ENCODE peak calls at places on chromosomes 7 and 10, in eight cellular contexts. B is CD8-positive, alpha-beta T cell; C is A549; A is upper lobe of right lung; D is pancreas; L is tibial nerve; O is left lung; Y is uterus. H is an unnamed sample.

GRCh38 chr7:141697211-141697871 is 4.6 kb downstream of the DENND11 start:
- DNase-seq in B (no peak), C (no peak), A (no peak), D (no peak), L (no peak), O (no peak), Y (no peak), H (peak; percentile 11)

GRCh38 chr7:151611878-151612277 is 92.2 kb upstream of the RHEB start:
- DNase-seq in B (no peak), C (no peak), A (no peak), D (no peak), L (no peak), O (no peak), Y (no peak), H (no peak)

GRCh38 chr7:23662124-23662982 is 17.6 kb upstream of the FAM221A start:
- DNase-seq in B (no peak), C (no peak), A (no peak), D (no peak), L (no peak), O (no peak), Y (no peak), H (no peak)

GRCh38 chr7:2843711-2844152 is 376 bp downstream of the GNA12 start:
- DNase-seq in B (peak; percentile 36), C (peak; percentile 31), A (peak; percentile 77), D (peak; percentile 47), L (no peak), O (peak; percentile 53), Y (peak; percentile 48), H (no peak)

GRCh38 chr10:35783305-35783838 is 141.3 kb upstream of the FZD8 start:
- DNase-seq in B (no peak), C (peak; percentile 35), A (no peak), D (no peak), L (no peak), O (no peak), Y (no peak), H (no peak)

GRCh38 chr10:77605466-77605865 is 32.1 kb downstream of the KCNMA1 start:
- DNase-seq in B (no peak), C (peak; percentile 52), A (no peak), D (no peak), L (no peak), O (no peak), Y (no peak), H (no peak)

GRCh38 chr10:62450905-62451605 is 76.9 kb downstream of the ZNF365 start:
- DNase-seq in B (no peak), C (no peak), A (no peak), D (no peak), L (no peak), O (no peak), Y (no peak), H (no peak)

GRCh38 chr10:97991875-97992274 is 38.5 kb downstream of the CRTAC1 start:
- DNase-seq in B (no peak), C (peak; percentile 23), A (no peak), D (no peak), L (no peak), O (no peak), Y (no peak), H (no peak)

GRCh38 chr10:9243861-9244515 is 1189.5 kb downstream of the GATA3 start:
- DNase-seq in B (no peak), C (no peak), A (no peak), D (peak; percentile 57), L (no peak), O (no peak), Y (no peak), H (no peak)

GRCh38 chr7:150958071-150958552 is 20.0 kb downstream of the KCNH2 start:
- DNase-seq in B (peak; percentile 3), C (no peak), A (no peak), D (no peak), L (no peak), O (no peak), Y (no peak), H (no peak)

GRCh38 chr7:128941946-128942526 is 4.3 kb downstream of the IRF5 start:
- DNase-seq in B (no peak), C (no peak), A (peak; percentile 58), D (no peak), L (no peak), O (no peak), Y (no peak), H (no peak)

GRCh38 chr7:128947854-128948253 is 10.1 kb downstream of the IRF5 start:
- DNase-seq in B (no peak), C (no peak), A (peak; percentile 46), D (no peak), L (no peak), O (no peak), Y (no peak), H (no peak)

GRCh38 chr7:128946936-128947830 is 9.5 kb downstream of the IRF5 start:
- DNase-seq in B (no peak), C (no peak), A (peak; percentile 64), D (no peak), L (no peak), O (no peak), Y (no peak), H (no peak)

GRCh38 chr7:128945668-128946366 is 8.1 kb downstream of the IRF5 start:
- DNase-seq in B (no peak), C (no peak), A (peak; percentile 55), D (no peak), L (no peak), O (no peak), Y (no peak), H (no peak)

GRCh38 chr7:128944487-128945236 is 6.9 kb downstream of the IRF5 start:
- DNase-seq in B (no peak), C (no peak), A (no peak), D (no peak), L (no peak), O (no peak), Y (no peak), H (no peak)
- H3K9me3 ChIP-seq in B (no peaks in the 10 kb centered on the region), C (no peaks in the 10 kb centered on the region), A (no peaks in the 10 kb centered on the region), D (no peaks in the 10 kb centered on the region), L (no peaks in the 10 kb centered on the region), O (no peaks in the 10 kb centered on the region), Y (no peaks in the 10 kb centered on the region), H (no peaks in the 10 kb centered on the region)

DNA sequence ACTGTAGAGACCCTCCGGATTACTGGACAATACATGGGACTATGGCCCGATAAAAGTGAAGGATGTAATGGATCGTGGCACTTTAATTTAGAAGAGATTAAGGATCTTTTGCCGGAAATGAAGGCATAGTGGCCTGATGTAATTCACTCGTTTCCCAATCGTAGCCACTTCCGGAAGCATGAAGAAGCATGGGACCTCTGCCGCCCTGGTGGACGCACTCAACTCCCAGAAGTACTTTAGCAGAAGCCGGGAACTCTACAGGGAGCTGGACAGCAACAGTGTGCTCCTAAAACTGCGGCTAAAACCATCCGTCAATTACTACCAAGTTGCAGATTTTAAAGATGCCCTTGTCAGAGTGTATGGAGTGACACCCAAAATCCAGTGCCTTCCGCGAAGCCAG is 59.6 kb upstream of the NUPR2 start:
- DNase-seq in B (no peak), C (no peak), A (no peak), D (no peak), L (no peak), O (no peak), Y (no peak), H (no peak)
- H3K4me3 ChIP-seq in B (no peak overlapping the region), C (no peak overlapping the region), A (peak overlapping the region; percentile 45), D (peak overlapping the region; percentile 38), L (peak overlapping the region; percentile 54), O (peak overlapping the region; percentile 32), Y (peak overlapping the region; percentile 31), H (no peak overlapping the region)

DNA sequence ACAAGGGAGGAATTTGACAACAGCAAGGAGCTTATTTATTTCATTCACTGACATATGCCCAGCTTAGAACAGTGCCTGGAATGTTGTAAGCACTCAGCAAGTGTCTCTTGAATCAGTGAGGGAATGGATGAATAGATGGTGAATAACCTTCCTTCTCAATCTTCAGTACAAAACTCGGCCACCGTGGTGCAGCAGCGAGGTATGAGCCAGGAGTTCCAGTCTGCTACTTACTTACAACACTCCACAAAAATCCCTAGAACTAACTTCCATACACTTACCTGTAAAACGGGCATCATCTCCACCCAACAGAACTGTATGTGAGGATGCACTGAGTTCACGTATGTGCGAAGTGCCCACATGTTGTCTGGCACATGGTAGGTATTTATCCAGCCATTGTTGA is 237.4 kb downstream of the WDR11 start:
- DNase-seq in B (no peak), C (peak; percentile 16), A (no peak), D (no peak), L (no peak), O (no peak), Y (no peak), H (no peak)
- TF ChIP-seq CTCF in B (no peak), C (no peak), A (peak; percentile 16), D (no peak), L (no peak), O (no peak), Y (peak; percentile 27), H (no peak)

GRCh38 chr10:109183366-109183765 is 739.9 kb downstream of the XPNPEP1 start:
- DNase-seq in B (no peak), C (no peak), A (no peak), D (no peak), L (no peak), O (no peak), Y (no peak), H (no peak)
- H3K9me3 ChIP-seq in B (peaks cover 6% of the 10 kb centered on the region), C (peaks cover 6% of the 10 kb centered on the region), A (no peaks in the 10 kb centered on the region), D (no peaks in the 10 kb centered on the region), L (peaks cover 16% of the 10 kb centered on the region), O (peaks cover 43% of the 10 kb centered on the region), Y (peaks cover 16% of the 10 kb centered on the region), H (peaks cover 4% of the 10 kb centered on the region)

H was measured in AG04450.